ENCODE peak calls at places on chromosome 12, in nine cellular contexts. One of them, this sample, is unnamed.

GRCh38 chr12:5969974-5970690 is 25.1 kb upstream of the ANO2 start:
- DNase-seq in omental fat pad: no peak
- DNase-seq in A549: no peak
- DNase-seq in left ventricle myocardium inferior: no peak
- DNase-seq in brain microvascular endothelial cell: no peak
- DNase-seq in OCI-LY7: no peak
- DNase-seq in cardiac muscle cell: no peak
- DNase-seq in B cell: no peak
- DNase-seq in body of pancreas: no peak
- DNase-seq in this sample: peak; percentile 14

GRCh38 chr12:120642086-120642485 is 1.7 kb downstream of the CABP1 start:
- DNase-seq in omental fat pad: no peak
- DNase-seq in A549: no peak
- DNase-seq in left ventricle myocardium inferior: no peak
- DNase-seq in brain microvascular endothelial cell: no peak
- DNase-seq in OCI-LY7: no peak
- DNase-seq in cardiac muscle cell: no peak
- DNase-seq in B cell: no peak
- DNase-seq in body of pancreas: no peak
- DNase-seq in this sample: no peak

GRCh38 chr12:75452675-75453330 is 27.8 kb upstream of the GLIPR1 start:
- DNase-seq in omental fat pad: no peak
- DNase-seq in A549: peak; percentile 8
- DNase-seq in left ventricle myocardium inferior: no peak
- DNase-seq in brain microvascular endothelial cell: peak; percentile 63
- DNase-seq in OCI-LY7: no peak
- DNase-seq in cardiac muscle cell: no peak
- DNase-seq in B cell: no peak
- DNase-seq in body of pancreas: no peak
- DNase-seq in this sample: peak; percentile 39

GRCh38 chr12:119838781-119839180 is 38.3 kb downstream of the CIT start:
- DNase-seq in omental fat pad: no peak
- DNase-seq in A549: no peak
- DNase-seq in left ventricle myocardium inferior: no peak
- DNase-seq in brain microvascular endothelial cell: no peak
- DNase-seq in OCI-LY7: no peak
- DNase-seq in cardiac muscle cell: no peak
- DNase-seq in B cell: no peak
- DNase-seq in body of pancreas: no peak
- DNase-seq in this sample: no peak

GRCh38 chr12:16027012-16027411 is 115.9 kb downstream of the DERA start:
- DNase-seq in omental fat pad: no peak
- DNase-seq in A549: no peak
- DNase-seq in left ventricle myocardium inferior: no peak
- DNase-seq in brain microvascular endothelial cell: no peak
- DNase-seq in OCI-LY7: no peak
- DNase-seq in cardiac muscle cell: no peak
- DNase-seq in B cell: no peak
- DNase-seq in body of pancreas: no peak
- DNase-seq in this sample: no peak

GRCh38 chr12:11927311-11927935 is 143.3 kb upstream of the BCL2L14 start:
- DNase-seq in omental fat pad: no peak
- DNase-seq in A549: no peak
- DNase-seq in left ventricle myocardium inferior: no peak
- DNase-seq in brain microvascular endothelial cell: peak; percentile 86
- DNase-seq in OCI-LY7: no peak
- DNase-seq in cardiac muscle cell: peak; percentile 2
- DNase-seq in B cell: no peak
- DNase-seq in body of pancreas: no peak
- DNase-seq in this sample: no peak

GRCh38 chr12:124548854-124549378 is 18.5 kb downstream of the NCOR2 start:
- DNase-seq in omental fat pad: peak; percentile 70
- DNase-seq in A549: no peak
- DNase-seq in left ventricle myocardium inferior: no peak
- DNase-seq in brain microvascular endothelial cell: peak; percentile 16
- DNase-seq in OCI-LY7: no peak
- DNase-seq in cardiac muscle cell: no peak
- DNase-seq in B cell: no peak
- DNase-seq in body of pancreas: peak; percentile 53
- DNase-seq in this sample: peak; percentile 46

GRCh38 chr12:73057428-73057827 is 785.3 kb downstream of the TRHDE start:
- DNase-seq in omental fat pad: no peak
- DNase-seq in A549: no peak
- DNase-seq in left ventricle myocardium inferior: no peak
- DNase-seq in brain microvascular endothelial cell: no peak
- DNase-seq in OCI-LY7: no peak
- DNase-seq in cardiac muscle cell: no peak
- DNase-seq in B cell: no peak
- DNase-seq in body of pancreas: no peak
- DNase-seq in this sample: no peak

GRCh38 chr12:50614167-50614762 is 109.5 kb downstream of the DIP2B start:
- DNase-seq in omental fat pad: no peak
- DNase-seq in A549: no peak
- DNase-seq in left ventricle myocardium inferior: no peak
- DNase-seq in brain microvascular endothelial cell: peak; percentile 82
- DNase-seq in OCI-LY7: no peak
- DNase-seq in cardiac muscle cell: no peak
- DNase-seq in B cell: no peak
- DNase-seq in body of pancreas: no peak
- DNase-seq in this sample: peak; percentile 50

GRCh38 chr12:65742481-65742971 is 81.8 kb upstream of the HMGA2 start:
- DNase-seq in omental fat pad: no peak
- DNase-seq in A549: no peak
- DNase-seq in left ventricle myocardium inferior: no peak
- DNase-seq in brain microvascular endothelial cell: peak; percentile 41
- DNase-seq in OCI-LY7: no peak
- DNase-seq in cardiac muscle cell: no peak
- DNase-seq in B cell: no peak
- DNase-seq in body of pancreas: no peak
- DNase-seq in this sample: peak; percentile 32

GRCh38 chr12:113145720-113146551 is 3.6 kb upstream of the CFAP73 start:
- DNase-seq in omental fat pad: no peak
- DNase-seq in A549: no peak
- DNase-seq in left ventricle myocardium inferior: no peak
- DNase-seq in brain microvascular endothelial cell: no peak
- DNase-seq in OCI-LY7: no peak
- DNase-seq in cardiac muscle cell: no peak
- DNase-seq in B cell: no peak
- DNase-seq in body of pancreas: no peak
- DNase-seq in this sample: no peak

GRCh38 chr12:51864701-51865469 is 16.4 kb upstream of the FIGNL2 start:
- DNase-seq in omental fat pad: no peak
- DNase-seq in A549: no peak
- DNase-seq in left ventricle myocardium inferior: no peak
- DNase-seq in brain microvascular endothelial cell: no peak
- DNase-seq in OCI-LY7: no peak
- DNase-seq in cardiac muscle cell: peak; percentile 94
- DNase-seq in B cell: no peak
- DNase-seq in body of pancreas: no peak
- DNase-seq in this sample: no peak

GRCh38 chr12:4392223-4392742 is 12.8 kb upstream of the FGF23 start:
- DNase-seq in omental fat pad: no peak
- DNase-seq in A549: no peak
- DNase-seq in left ventricle myocardium inferior: no peak
- DNase-seq in brain microvascular endothelial cell: no peak
- DNase-seq in OCI-LY7: no peak
- DNase-seq in cardiac muscle cell: peak; percentile 83
- DNase-seq in B cell: no peak
- DNase-seq in body of pancreas: no peak
- DNase-seq in this sample: no peak

GRCh38 chr12:15772405-15773018 is 16.7 kb downstream of the EPS8 start:
- DNase-seq in omental fat pad: no peak
- DNase-seq in A549: no peak
- DNase-seq in left ventricle myocardium inferior: no peak
- DNase-seq in brain microvascular endothelial cell: no peak
- DNase-seq in OCI-LY7: peak; percentile 25
- DNase-seq in cardiac muscle cell: peak; percentile 34
- DNase-seq in B cell: peak; percentile 14
- DNase-seq in body of pancreas: no peak
- DNase-seq in this sample: no peak

GRCh38 chr12:58502236-58502635 is 418.1 kb downstream of the LRIG3 start:
- DNase-seq in omental fat pad: no peak
- DNase-seq in A549: no peak
- DNase-seq in left ventricle myocardium inferior: no peak
- DNase-seq in brain microvascular endothelial cell: no peak
- DNase-seq in OCI-LY7: no peak
- DNase-seq in cardiac muscle cell: peak; percentile 54
- DNase-seq in B cell: no peak
- DNase-seq in body of pancreas: no peak
- DNase-seq in this sample: no peak

GRCh38 chr12:108589840-108590229 is 8.0 kb downstream of the TMEM119 start:
- DNase-seq in omental fat pad: no peak
- DNase-seq in A549: no peak
- DNase-seq in left ventricle myocardium inferior: no peak
- DNase-seq in brain microvascular endothelial cell: no peak
- DNase-seq in OCI-LY7: no peak
- DNase-seq in cardiac muscle cell: no peak
- DNase-seq in B cell: no peak
- DNase-seq in body of pancreas: no peak
- DNase-seq in this sample: no peak

GRCh38 chr12:22974865-22975264 is 349.9 kb downstream of the ETNK1 start:
- DNase-seq in omental fat pad: no peak
- DNase-seq in A549: peak; percentile 15
- DNase-seq in left ventricle myocardium inferior: no peak
- DNase-seq in brain microvascular endothelial cell: peak; percentile 81
- DNase-seq in OCI-LY7: no peak
- DNase-seq in cardiac muscle cell: no peak
- DNase-seq in B cell: no peak
- DNase-seq in body of pancreas: no peak
- DNase-seq in this sample: peak; percentile 68

GRCh38 chr12:89343127-89343526 is 9.2 kb downstream of the DUSP6 start:
- DNase-seq in omental fat pad: no peak
- DNase-seq in A549: no peak
- DNase-seq in left ventricle myocardium inferior: peak; percentile 68
- DNase-seq in brain microvascular endothelial cell: peak; percentile 19
- DNase-seq in OCI-LY7: no peak
- DNase-seq in cardiac muscle cell: no peak
- DNase-seq in B cell: no peak
- DNase-seq in body of pancreas: peak; percentile 63
- DNase-seq in this sample: no peak

GRCh38 chr12:107461222-107461980 is 224.2 kb upstream of the PWP1 start:
- DNase-seq in omental fat pad: no peak
- DNase-seq in A549: no peak
- DNase-seq in left ventricle myocardium inferior: no peak
- DNase-seq in brain microvascular endothelial cell: peak; percentile 83
- DNase-seq in OCI-LY7: no peak
- DNase-seq in cardiac muscle cell: no peak
- DNase-seq in B cell: no peak
- DNase-seq in body of pancreas: peak; percentile 20
- DNase-seq in this sample: peak; percentile 27

DNA sequence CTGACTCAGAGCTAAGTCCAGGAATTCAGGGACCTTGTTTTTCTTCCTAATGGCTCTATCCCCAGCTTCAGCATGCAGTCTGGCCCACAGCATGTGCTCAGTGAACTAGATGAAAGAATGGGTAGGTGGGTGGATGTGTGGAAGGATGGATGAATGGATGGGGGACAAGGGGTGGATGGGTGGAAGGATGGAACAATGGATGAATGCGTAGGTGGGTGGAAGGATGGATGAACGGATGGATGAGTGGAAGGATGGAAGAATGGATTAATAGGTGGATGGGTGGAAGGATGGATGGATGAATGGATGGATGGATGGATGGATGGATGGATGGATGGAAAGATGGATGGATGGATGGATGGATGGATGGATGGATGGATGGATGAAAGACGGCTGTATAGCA is 79.7 kb upstream of the SFSWAP start:
- DNase-seq in omental fat pad: no peak
- DNase-seq in A549: no peak
- DNase-seq in left ventricle myocardium inferior: no peak
- DNase-seq in brain microvascular endothelial cell: no peak
- DNase-seq in OCI-LY7: no peak
- DNase-seq in cardiac muscle cell: no peak
- DNase-seq in B cell: no peak
- DNase-seq in body of pancreas: no peak
- DNase-seq in this sample: no peak
- TF ChIP-seq CTCF in omental fat pad: no peak
- TF ChIP-seq CTCF in A549: no peak
- TF ChIP-seq CTCF in left ventricle myocardium inferior: no peak
- TF ChIP-seq CTCF in brain microvascular endothelial cell: no peak
- TF ChIP-seq CTCF in OCI-LY7: no peak
- TF ChIP-seq CTCF in cardiac muscle cell: no peak
- TF ChIP-seq CTCF in B cell: no peak
- TF ChIP-seq CTCF in body of pancreas: no peak
- TF ChIP-seq CTCF in this sample: no peak

GRCh38 chr12:14418526-14418925 is 53.0 kb downstream of the ATF7IP start:
- DNase-seq in omental fat pad: no peak
- DNase-seq in A549: no peak
- DNase-seq in left ventricle myocardium inferior: no peak
- DNase-seq in brain microvascular endothelial cell: no peak
- DNase-seq in OCI-LY7: no peak
- DNase-seq in cardiac muscle cell: no peak
- DNase-seq in B cell: no peak
- DNase-seq in body of pancreas: no peak
- DNase-seq in this sample: peak; percentile 39
- TF ChIP-seq CTCF in omental fat pad: no peak
- TF ChIP-seq CTCF in A549: no peak
- TF ChIP-seq CTCF in left ventricle myocardium inferior: peak; percentile 51
- TF ChIP-seq CTCF in brain microvascular endothelial cell: peak; percentile 20
- TF ChIP-seq CTCF in OCI-LY7: peak; percentile 33
- TF ChIP-seq CTCF in cardiac muscle cell: peak; percentile 32
- TF ChIP-seq CTCF in B cell: peak; percentile 21
- TF ChIP-seq CTCF in body of pancreas: peak; percentile 22
- TF ChIP-seq CTCF in this sample: peak; percentile 76

DNA sequence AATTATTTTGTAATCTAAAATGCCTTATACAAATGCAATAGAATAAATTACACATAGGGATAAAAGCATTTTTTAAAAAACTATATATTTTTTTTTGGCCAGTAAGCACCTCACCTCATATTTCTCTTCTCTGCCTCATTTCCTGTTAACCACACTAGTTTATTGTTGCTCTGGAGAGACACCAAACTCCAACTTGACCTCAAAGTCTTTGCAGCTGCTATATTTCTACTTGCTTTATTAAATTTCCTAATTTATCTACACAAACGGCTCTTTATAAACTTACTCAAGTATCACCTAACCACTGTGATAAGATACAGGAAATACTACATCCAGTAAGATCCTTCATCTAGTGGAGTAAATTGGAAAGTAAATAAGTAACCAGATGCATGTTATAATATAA is 622.3 kb downstream of the C12orf50 start:
- DNase-seq in omental fat pad: no peak
- DNase-seq in A549: no peak
- DNase-seq in left ventricle myocardium inferior: no peak
- DNase-seq in brain microvascular endothelial cell: no peak
- DNase-seq in OCI-LY7: no peak
- DNase-seq in cardiac muscle cell: no peak
- DNase-seq in B cell: no peak
- DNase-seq in body of pancreas: no peak
- DNase-seq in this sample: no peak
- TF ChIP-seq CTCF in omental fat pad: no peak
- TF ChIP-seq CTCF in A549: no peak
- TF ChIP-seq CTCF in left ventricle myocardium inferior: no peak
- TF ChIP-seq CTCF in brain microvascular endothelial cell: no peak
- TF ChIP-seq CTCF in OCI-LY7: no peak
- TF ChIP-seq CTCF in cardiac muscle cell: no peak
- TF ChIP-seq CTCF in B cell: no peak
- TF ChIP-seq CTCF in body of pancreas: no peak
- TF ChIP-seq CTCF in this sample: no peak

DNA sequence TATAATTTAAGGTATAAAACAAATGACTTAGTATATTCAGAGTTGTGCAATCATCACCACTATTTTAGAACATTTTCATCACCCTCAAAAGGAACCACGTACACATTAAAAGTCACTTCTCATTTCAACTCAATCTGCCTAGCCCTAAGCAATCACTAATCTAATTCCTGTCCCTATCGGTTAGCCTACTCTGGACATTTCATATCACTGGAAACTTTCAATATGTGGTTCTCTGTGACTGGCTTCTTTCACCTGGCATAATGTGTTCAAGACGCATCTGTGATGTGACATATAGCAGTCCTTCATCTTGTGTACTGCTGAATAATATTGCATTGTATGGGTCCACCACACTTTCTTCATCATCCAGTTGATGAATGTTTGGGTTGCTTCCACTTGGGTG is 15.4 kb upstream of the PIWIL1 start:
- DNase-seq in omental fat pad: no peak
- DNase-seq in A549: no peak
- DNase-seq in left ventricle myocardium inferior: no peak
- DNase-seq in brain microvascular endothelial cell: no peak
- DNase-seq in OCI-LY7: no peak
- DNase-seq in cardiac muscle cell: no peak
- DNase-seq in B cell: no peak
- DNase-seq in body of pancreas: no peak
- DNase-seq in this sample: no peak
- TF ChIP-seq CTCF in omental fat pad: no peak
- TF ChIP-seq CTCF in A549: no peak
- TF ChIP-seq CTCF in left ventricle myocardium inferior: no peak
- TF ChIP-seq CTCF in brain microvascular endothelial cell: no peak
- TF ChIP-seq CTCF in OCI-LY7: no peak
- TF ChIP-seq CTCF in cardiac muscle cell: no peak
- TF ChIP-seq CTCF in B cell: no peak
- TF ChIP-seq CTCF in body of pancreas: no peak
- TF ChIP-seq CTCF in this sample: no peak